ENCODE peak calls at places on chromosome 22, in four cellular contexts. Y is heart left ventricle, N is endothelial cell, S is natural killer cell. H is an unnamed sample.
A peak's percentile ranks its signal among the peaks of the same experiment; 100 is the strongest.

GRCh38 chr22:20111045-20111688 is 4.7 kb upstream of the RANBP1 start:
- DNase-seq in S (no peak), Y (no peak), N (no peak), H (no peak)

GRCh38 chr22:31496735-31497146 is 405 bp downstream of the SFI1 start:
- DNase-seq in Y (peak; percentile 43), S (no peak), N (peak; percentile 14), H (no peak)

GRCh38 chr22:17868771-17869170 is 94.5 kb upstream of the BID start:
- DNase-seq in N (no peak), S (no peak), Y (no peak), H (no peak)

GRCh38 chr22:23856721-23857605 is 712 bp upstream of the SLC2A11 start:
- DNase-seq in S (no peak), Y (peak; percentile 56), N (peak; percentile 41), H (peak; percentile 48)

GRCh38 chr22:26489447-26490036 is 5.9 kb downstream of the SRRD start:
- DNase-seq in N (no peak), Y (no peak), S (no peak), H (no peak)

GRCh38 chr22:24162377-24162927 is 18.8 kb upstream of the SUSD2 start:
- DNase-seq in S (no peak), Y (no peak), N (no peak), H (no peak)

GRCh38 chr22:48605856-48606255 is 1221.8 kb downstream of the BRD1 start:
- DNase-seq in S (no peak), Y (no peak), N (no peak), H (no peak)

GRCh38 chr22:24087071-24087795 is 76.1 kb downstream of the CABIN1 start:
- DNase-seq in Y (no peak), S (no peak), N (no peak), H (no peak)

GRCh38 chr22:27435839-27436581 is 365.5 kb downstream of the MN1 start:
- DNase-seq in N (peak; percentile 21), S (no peak), Y (peak; percentile 85), H (no peak)

GRCh38 chr22:36375071-36375980 is 12.4 kb downstream of the MYH9 start:
- DNase-seq in N (no peak), Y (no peak), S (no peak), H (no peak)

GRCh38 chr22:38014083-38014482 is 29.7 kb upstream of the SOX10 start:
- DNase-seq in Y (no peak), S (no peak), N (no peak), H (no peak)

GRCh38 chr22:38017939-38018885 is 33.9 kb upstream of the SOX10 start:
- DNase-seq in Y (no peak), S (no peak), N (no peak), H (no peak)

GRCh38 chr22:38016182-38017078 is 32.1 kb upstream of the SOX10 start:
- DNase-seq in Y (no peak), N (no peak), S (no peak), H (no peak)

GRCh38 chr22:38018938-38019827 is 34.8 kb upstream of the SOX10 start:
- DNase-seq in N (no peak), Y (no peak), S (no peak), H (no peak)

GRCh38 chr22:38017272-38017920 is 33.0 kb upstream of the SOX10 start:
- DNase-seq in Y (peak; percentile 87), S (no peak), N (no peak), H (no peak)
- TF ChIP-seq CTCF in Y (no peak), S (no peak), N (no peak), H (no peak)

GRCh38 chr22:41501209-41501608 is 32.3 kb downstream of the ACO2 start:
- DNase-seq in N (no peak), Y (no peak), S (no peak), H (no peak)
- TF ChIP-seq CTCF in N (no peak), Y (no peak), S (no peak), H (no peak)

GRCh38 chr22:38506118-38506962 is at the start of gene DDX17:
- DNase-seq in N (peak; percentile 89), Y (peak; percentile 94), S (peak; percentile 91), H (peak; percentile 91)
- TF ChIP-seq CTCF in N (no peak), Y (no peak), S (no peak), H (no peak)

GRCh38 chr22:44362249-44363040 is 49.7 kb upstream of the SHISAL1 start:
- DNase-seq in N (no peak), S (no peak), Y (no peak), H (no peak)

GRCh38 chr22:44361391-44362126 is 48.8 kb upstream of the SHISAL1 start:
- DNase-seq in Y (peak; percentile 27), S (no peak), N (no peak), H (no peak)

GRCh38 chr22:44359496-44360110 is 46.9 kb upstream of the SHISAL1 start:
- DNase-seq in S (no peak), Y (peak; percentile 26), N (no peak), H (no peak)

GRCh38 chr22:44360306-44360685 is 47.5 kb upstream of the SHISAL1 start:
- DNase-seq in S (no peak), N (no peak), Y (no peak), H (no peak)

DNA sequence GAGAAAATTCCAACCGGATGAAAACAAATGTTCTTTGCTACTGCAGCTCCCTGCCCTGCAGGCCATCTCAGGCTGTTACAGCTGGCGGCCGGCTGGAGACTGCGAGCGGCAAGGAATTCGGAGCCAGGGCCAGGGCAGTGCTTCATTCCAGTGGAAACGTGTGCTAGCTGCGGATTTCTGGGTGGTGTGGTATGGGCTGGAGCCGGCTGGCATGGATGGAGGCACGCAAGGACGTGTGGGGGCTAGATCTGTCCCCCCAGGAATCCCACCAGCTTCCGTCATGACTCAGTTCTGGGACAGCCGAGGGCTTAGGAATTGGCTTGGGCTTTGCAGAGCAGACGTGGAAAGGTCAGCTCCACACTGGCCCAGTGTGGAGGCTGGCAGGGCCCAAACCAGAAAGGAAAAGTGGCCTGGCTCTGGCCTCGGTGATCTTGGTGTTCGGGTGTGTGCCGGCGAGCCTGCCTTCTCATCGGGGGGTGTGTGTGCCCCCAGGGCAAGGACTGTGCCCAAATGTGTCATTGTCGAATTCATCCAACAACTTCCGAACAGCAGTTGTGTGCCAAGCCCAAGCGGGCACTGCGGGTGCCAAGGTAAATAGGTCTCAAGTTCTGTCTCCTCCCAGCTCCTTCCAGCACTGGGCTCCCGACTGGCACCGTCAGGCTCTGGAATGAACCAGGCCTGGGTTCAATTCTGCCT is 48.1 kb upstream of the SHISAL1 start:
- DNase-seq in Y (peak; percentile 77), N (no peak), S (no peak), H (no peak)
- TF ChIP-seq CTCF in Y (no peak), N (no peak), S (no peak), H (no peak)

DNA sequence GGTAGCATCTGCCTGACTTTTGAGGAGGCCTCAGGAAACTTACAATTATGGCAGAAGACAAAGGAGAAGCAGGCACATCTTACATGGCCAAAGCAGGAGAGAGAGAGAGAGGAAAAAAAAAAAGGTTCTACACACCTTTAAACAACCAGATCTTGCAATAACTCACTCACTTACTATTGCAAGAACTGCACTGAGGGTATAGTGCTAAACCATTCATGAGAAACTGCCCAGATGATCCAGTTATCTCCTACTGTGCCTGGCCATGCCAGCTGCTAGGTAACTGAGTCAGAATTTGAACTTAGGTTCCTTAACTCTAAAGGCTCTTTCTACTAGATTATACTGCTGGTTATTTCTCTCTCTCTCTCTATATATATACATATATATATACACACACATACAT is 7.3 kb downstream of the HORMAD2 start:
- DNase-seq in Y (no peak), S (no peak), N (no peak), H (no peak)
- TF ChIP-seq CTCF in Y (no peak), S (no peak), N (no peak), H (no peak)

GRCh38 chr22:40747361-40747760 is 68.1 kb downstream of the MCHR1 start:
- DNase-seq in N (no peak), S (no peak), Y (no peak), H (no peak)
- TF ChIP-seq CTCF in N (no peak), S (no peak), Y (no peak), H (no peak)